ENCODE peak calls at places on chromosome 17, in four cellular contexts. H, Z, W and L are unnamed samples.

GRCh38 chr17:45785373-45786193 is 1.5 kb downstream of the CRHR1 start:
- DNase-seq in H (no peak), Z (no peak), W (no peak), L (no peak)

GRCh38 chr17:17904171-17905035 is 67.6 kb upstream of the SREBF1 start:
- DNase-seq in W (no peak), Z (no peak), H (no peak), L (no peak)

GRCh38 chr17:44916781-44917241 is 1.5 kb upstream of the GFAP start:
- DNase-seq in H (peak; percentile 66), W (no peak), Z (no peak), L (no peak)

GRCh38 chr17:65656390-65657250 is 95.2 kb upstream of the AXIN2 start:
- DNase-seq in W (no peak), Z (peak; percentile 31), H (no peak), L (no peak)

GRCh38 chr17:74337834-74338500 is 11.9 kb downstream of the KIF19 start:
- DNase-seq in H (no peak), W (no peak), Z (no peak), L (no peak)

GRCh38 chr17:45004388-45004787 is 36.3 kb upstream of the C1QL1 start:
- DNase-seq in Z (no peak), H (no peak), W (no peak), L (no peak)

GRCh38 chr17:57735707-57736106 is 9.4 kb downstream of the CCDC182 start:
- DNase-seq in Z (no peak), H (no peak), W (no peak), L (no peak)

GRCh38 chr17:62093188-62094155 is 28.4 kb upstream of the MED13 start:
- DNase-seq in H (no peak), W (no peak), Z (peak; percentile 96), L (peak; percentile 61)

GRCh38 chr17:51397361-51398127 is 137.2 kb downstream of the UTP18 start:
- DNase-seq in H (no peak), Z (peak; percentile 43), W (no peak), L (peak; percentile 7)

GRCh38 chr17:75034236-75034908 is 12.4 kb downstream of the ATP5PD start:
- DNase-seq in Z (peak; percentile 95), H (peak; percentile 92), W (peak; percentile 69), L (no peak)

GRCh38 chr17:82204831-82205719 is 7.6 kb downstream of the CCDC57 start:
- DNase-seq in W (no peak), H (no peak), Z (peak; percentile 84), L (no peak)

GRCh38 chr17:75130059-75130631 is 1.4 kb downstream of the NT5C start:
- DNase-seq in W (no peak), H (no peak), Z (no peak), L (no peak)

GRCh38 chr17:38559025-38559879 is 46.5 kb downstream of the SRCIN1 start:
- DNase-seq in W (peak; percentile 50), Z (peak; percentile 49), H (peak; percentile 90), L (no peak)

GRCh38 chr17:69539781-69540319 is 125.4 kb downstream of the MAP2K6 start:
- DNase-seq in W (no peak), Z (peak; percentile 87), H (no peak), L (no peak)

DNA sequence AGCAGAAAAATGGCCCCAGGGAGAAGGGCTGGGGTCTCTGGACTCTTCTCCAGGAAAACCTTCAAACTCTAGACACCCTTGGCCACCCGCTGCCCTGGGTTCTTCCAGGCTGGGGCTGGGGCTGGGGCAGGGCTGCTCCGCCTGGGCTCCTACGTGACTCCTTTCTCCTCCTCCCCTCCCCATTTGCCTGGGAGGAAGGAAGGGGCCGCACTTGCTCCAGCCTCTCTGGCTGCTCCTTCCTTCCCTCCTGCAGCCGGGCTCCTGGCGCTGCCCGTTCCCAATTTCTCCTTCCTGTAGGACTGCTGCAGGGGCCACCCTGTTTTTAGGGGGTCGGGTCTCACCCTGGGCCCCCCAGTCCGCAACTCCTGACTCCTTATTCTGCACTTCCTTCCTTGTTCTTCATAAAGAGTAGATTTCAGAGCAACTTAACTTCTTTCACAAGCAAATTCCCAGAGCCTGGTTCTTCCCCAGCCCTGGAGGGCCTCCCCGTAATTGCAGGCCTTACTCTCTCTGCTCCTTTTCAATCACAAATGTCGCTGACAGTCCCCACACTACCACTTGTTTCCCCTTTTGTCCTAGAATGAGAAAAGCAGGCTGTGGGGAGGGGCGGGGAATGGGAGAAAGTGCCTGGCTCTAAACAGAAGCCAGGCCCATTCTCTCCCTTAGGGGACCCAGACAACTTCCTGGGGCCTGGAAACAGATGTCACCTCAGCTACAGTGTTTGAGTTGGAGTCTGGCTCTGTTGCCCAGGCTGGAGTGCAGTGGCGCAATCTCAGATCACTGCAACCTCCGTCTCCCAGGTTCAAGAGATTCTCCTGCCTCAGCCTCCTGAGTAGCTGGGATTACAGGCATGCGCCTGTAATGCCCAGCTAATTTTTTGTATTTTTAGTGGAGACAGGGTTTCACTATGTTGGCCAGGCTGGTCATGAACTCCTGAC is 137.8 kb downstream of the ENGASE start:
- DNase-seq in H (no peak), W (no peak), Z (no peak), L (no peak)
- H3K4me3 ChIP-seq in H (no peak overlapping the region), W (no peak overlapping the region), Z (no peak overlapping the region), L (no peak overlapping the region)

GRCh38 chr17:2213291-2213960 is 90.2 kb downstream of the SMG6 start:
- DNase-seq in H (no peak), W (no peak), Z (peak; percentile 39), L (no peak)
- H3K4me3 ChIP-seq in H (peak overlapping the region; percentile 10), W (no peak overlapping the region), Z (no peak overlapping the region), L (peak overlapping the region; percentile 41)

GRCh38 chr17:10216213-10216982 is 18.0 kb upstream of the GAS7 start:
- DNase-seq in W (no peak), Z (no peak), H (no peak), L (no peak)
- H3K4me3 ChIP-seq in W (no peak overlapping the region), Z (no peak overlapping the region), H (no peak overlapping the region), L (no peak overlapping the region)

GRCh38 chr17:50381920-50382319 is 8.9 kb downstream of the EME1 start:
- DNase-seq in H (no peak), Z (no peak), W (no peak), L (no peak)
- H3K4me3 ChIP-seq in H (no peak overlapping the region), Z (no peak overlapping the region), W (no peak overlapping the region), L (no peak overlapping the region)

DNA sequence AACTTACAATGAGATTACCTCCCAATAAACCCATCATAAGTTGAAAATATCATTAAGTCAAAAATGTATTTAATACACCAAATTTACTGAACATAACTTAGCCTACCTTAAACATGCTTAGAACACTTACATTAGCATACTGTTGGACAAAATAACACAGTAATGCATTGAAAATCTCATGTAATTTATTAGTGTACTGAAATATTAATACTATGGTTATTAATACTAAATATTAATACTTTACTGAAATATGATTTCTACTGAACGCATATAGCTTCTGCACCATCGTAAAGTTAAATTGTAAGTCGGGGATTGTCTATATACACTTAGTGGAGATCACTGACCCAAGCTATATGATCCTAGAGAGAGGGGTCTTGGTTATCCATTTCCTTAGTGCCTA is 4.3 kb downstream of the USP32 start:
- DNase-seq in H (no peak), W (no peak), Z (no peak), L (no peak)
- H3K4me3 ChIP-seq in H (no peak overlapping the region), W (no peak overlapping the region), Z (no peak overlapping the region), L (no peak overlapping the region)

DNA sequence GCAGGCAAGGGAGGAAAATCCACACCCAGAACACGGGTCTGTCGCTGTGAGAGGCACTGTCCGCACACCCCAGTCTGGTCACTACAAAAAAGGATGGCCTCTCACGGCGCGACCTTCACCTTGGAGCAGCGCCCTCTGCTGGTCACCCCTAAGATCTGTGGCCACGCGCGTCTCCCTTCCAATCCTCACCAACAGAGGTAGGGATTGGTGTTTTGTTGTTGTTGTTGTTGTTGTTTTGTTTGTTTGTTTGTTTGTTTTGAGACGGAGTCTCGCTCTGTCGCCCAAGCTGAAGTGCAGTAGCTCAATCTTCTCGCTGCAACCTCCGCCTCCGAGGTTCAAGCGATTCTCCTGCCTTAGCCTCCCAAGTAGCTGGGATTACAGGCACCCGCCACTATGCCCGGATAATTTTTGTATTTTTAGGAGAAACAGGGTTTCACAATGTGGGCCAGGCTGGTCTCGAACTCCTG is 15.0 kb upstream of the C17orf58 start:
- DNase-seq in H (no peak), W (no peak), Z (peak; percentile 46), L (no peak)
- H3K4me3 ChIP-seq in H (no peak overlapping the region), W (no peak overlapping the region), Z (no peak overlapping the region), L (no peak overlapping the region)

GRCh38 chr17:67245073-67245693 is at the start of gene HELZ:
- DNase-seq in W (no peak), H (peak; percentile 81), Z (peak; percentile 86), L (no peak)

GRCh38 chr17:67245694-67246397 is 850 bp upstream of the HELZ start:
- DNase-seq in Z (no peak), W (no peak), H (no peak), L (no peak)

GRCh38 chr17:67244621-67245072 is 349 bp downstream of the HELZ start:
- DNase-seq in W (no peak), H (no peak), Z (no peak), L (no peak)

GRCh38 chr17:67241719-67242341 is 3.2 kb downstream of the HELZ start:
- DNase-seq in Z (no peak), H (no peak), W (no peak), L (no peak)

GRCh38 chr17:67243284-67243683 is 1.7 kb downstream of the HELZ start:
- DNase-seq in H (no peak), Z (no peak), W (no peak), L (no peak)
- H3K4me3 ChIP-seq in H (peak overlapping the region; percentile 94), Z (no peak overlapping the region), W (no peak overlapping the region), L (peak overlapping the region; percentile 81)